ENCODE peak calls at places on chromosomes 7 and 10, in four cellular contexts. V, X, H and Z are unnamed samples.

GRCh38 chr10:129853236-129853946 is 110.7 kb downstream of the EBF3 start:
- DNase-seq in X (no peak), V (no peak), H (no peak), Z (no peak)

GRCh38 chr7:43785425-43785824 is 26.9 kb downstream of the BLVRA start:
- DNase-seq in X (peak; percentile 78), H (no peak), V (peak; percentile 43), Z (peak; percentile 88)

GRCh38 chr7:120052884-120053382 is 220.0 kb upstream of the KCND2 start:
- DNase-seq in X (peak; percentile 70), H (no peak), V (no peak), Z (peak; percentile 92)

GRCh38 chr7:4166807-4167206 is 515.3 kb upstream of the FOXK1 start:
- DNase-seq in X (no peak), H (no peak), V (no peak), Z (no peak)

GRCh38 chr7:55552320-55553086 is 19.8 kb downstream of the VOPP1 start:
- DNase-seq in H (no peak), X (peak; percentile 25), V (peak; percentile 44), Z (no peak)

GRCh38 chr7:95843286-95843685 is 70.9 kb downstream of the DYNC1I1 start:
- DNase-seq in H (no peak), V (no peak), X (no peak), Z (no peak)

GRCh38 chr7:27032843-27033242 is 63.0 kb downstream of the HOXA1 start:
- DNase-seq in H (no peak), V (no peak), X (no peak), Z (no peak)

GRCh38 chr10:121088524-121088923 is 237.4 kb downstream of the WDR11 start:
- DNase-seq in V (peak; percentile 41), H (no peak), X (no peak), Z (no peak)

GRCh38 chr10:1160561-1160961 is 104.4 kb downstream of the WDR37 start:
- DNase-seq in V (peak; percentile 12), H (no peak), X (no peak), Z (no peak)

GRCh38 chr10:86105640-86106039 is 261.0 kb downstream of the GRID1 start:
- DNase-seq in H (no peak), X (no peak), V (no peak), Z (no peak)

GRCh38 chr10:86801995-86802394 is 45.6 kb downstream of the BMPR1A start:
- DNase-seq in X (no peak), V (no peak), H (no peak), Z (no peak)

GRCh38 chr10:13306103-13306502 is 6.2 kb upstream of the PHYH start:
- DNase-seq in H (no peak), X (no peak), V (no peak), Z (no peak)

GRCh38 chr7:25619963-25620799 is 391.9 kb upstream of the NPVF start:
- DNase-seq in X (peak; percentile 63), V (peak; percentile 32), H (no peak), Z (no peak)

GRCh38 chr10:62858364-62858763 is 42.2 kb upstream of the EGR2 start:
- DNase-seq in H (no peak), V (peak; percentile 66), X (peak; percentile 27), Z (no peak)

GRCh38 chr10:35493196-35494118 is 111.7 kb upstream of the GJD4 start:
- DNase-seq in X (no peak), V (no peak), H (no peak), Z (no peak)

GRCh38 chr7:105896407-105896842 is 20.0 kb upstream of the ATXN7L1 start:
- DNase-seq in H (no peak), V (peak; percentile 64), X (no peak), Z (no peak)

GRCh38 chr7:111741811-111742240 is 179.5 kb upstream of the IMMP2L start:
- DNase-seq in X (peak; percentile 40), V (no peak), H (peak; percentile 20), Z (peak; percentile 63)

GRCh38 chr10:52659085-52659484 is 113.5 kb downstream of the MBL2 start:
- DNase-seq in V (no peak), X (no peak), H (no peak), Z (no peak)

GRCh38 chr10:27207350-27207749 is 33.2 kb downstream of the ACBD5 start:
- DNase-seq in H (no peak), X (no peak), V (no peak), Z (no peak)

GRCh38 chr7:72336887-72337821 is 75.0 kb downstream of the CALN1 start:
- DNase-seq in X (no peak), V (no peak), H (no peak), Z (no peak)

GRCh38 chr7:149284343-149284742 is 22.3 kb downstream of the ZNF783 start:
- DNase-seq in X (no peak), H (no peak), V (no peak), Z (no peak)

GRCh38 chr7:147578196-147578595 is 1012.4 kb upstream of the C7orf33 start:
- DNase-seq in X (no peak), H (no peak), V (no peak), Z (no peak)

GRCh38 chr7:69994907-69995542 is 396.8 kb downstream of the AUTS2 start:
- DNase-seq in V (no peak), X (no peak), H (no peak), Z (no peak)

GRCh38 chr10:128599030-128599429 is 472.8 kb upstream of the MKI67 start:
- DNase-seq in V (no peak), H (no peak), X (no peak), Z (no peak)

GRCh38 chr10:110016037-110016436 is 8.3 kb downstream of the ADD3 start:
- DNase-seq in H (no peak), V (no peak), X (no peak), Z (no peak)

GRCh38 chr7:152513861-152514770 is 78.3 kb upstream of the KMT2C start:
- DNase-seq in H (no peak), V (no peak), X (no peak), Z (no peak)

GRCh38 chr7:128148676-128149075 is 92.4 kb upstream of the LEP start:
- DNase-seq in X (no peak), H (no peak), V (peak; percentile 67), Z (no peak)

GRCh38 chr10:480498-480927 is 209.0 kb downstream of the DIP2C start:
- DNase-seq in H (no peak), V (no peak), X (no peak), Z (no peak)

GRCh38 chr10:112831826-112832225 is 118.2 kb upstream of the TCF7L2 start:
- DNase-seq in V (no peak), H (no peak), X (no peak), Z (no peak)

GRCh38 chr10:130141878-130142277 is 5.7 kb downstream of the GLRX3 start:
- DNase-seq in H (no peak), X (no peak), V (no peak), Z (no peak)

GRCh38 chr10:5900247-5900646 is 10.2 kb downstream of the FBH1 start:
- DNase-seq in V (no peak), X (no peak), H (no peak), Z (no peak)

GRCh38 chr7:7639421-7639820 is 1.1 kb upstream of the UMAD1 start:
- DNase-seq in X (no peak), H (no peak), V (no peak), Z (no peak)

GRCh38 chr7:7642081-7642480 is 1.5 kb downstream of the UMAD1 start:
- DNase-seq in V (no peak), X (no peak), H (no peak), Z (no peak)

GRCh38 chr7:7640221-7641128 is at the start of gene UMAD1:
- DNase-seq in H (peak; percentile 85), X (peak; percentile 98), V (peak; percentile 100), Z (peak; percentile 99)

GRCh38 chr7:7639847-7640220 is 718 bp upstream of the UMAD1 start:
- DNase-seq in V (no peak), X (no peak), H (no peak), Z (peak; percentile 2)

DNA sequence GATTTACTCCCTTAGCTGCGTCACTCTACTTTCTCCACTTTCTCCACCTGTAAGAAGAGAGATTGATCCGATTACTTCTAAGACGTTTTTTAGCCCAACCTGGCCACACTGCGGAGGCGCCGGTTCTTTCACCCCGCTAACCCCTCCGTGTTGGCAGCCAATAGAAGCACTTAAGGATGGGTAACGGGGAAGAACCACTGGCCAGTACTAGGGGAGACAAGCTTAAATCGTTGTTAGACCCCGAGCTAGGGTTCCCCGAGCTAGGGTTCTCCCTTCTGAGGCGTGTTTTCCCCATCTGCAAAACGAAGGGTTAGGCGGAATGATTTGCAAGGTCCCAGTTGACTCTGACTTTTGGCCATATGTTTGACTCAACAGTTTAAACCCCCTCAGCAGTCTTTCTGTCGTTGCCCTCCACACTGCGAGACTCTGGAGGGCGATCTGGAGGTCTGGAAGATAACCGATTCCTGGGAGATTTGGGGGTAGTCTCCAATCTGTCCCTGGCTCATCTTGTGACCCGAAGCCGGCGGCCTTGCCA is 644 bp downstream of the UMAD1 start:
- DNase-seq in X (no peak), H (peak; percentile 4), V (no peak), Z (no peak)
- TF ChIP-seq CTCF in X (no peak), H (no peak), V (no peak), Z (no peak)

GRCh38 chr10:43257210-43258031 is 9.4 kb downstream of the RASGEF1A start:
- DNase-seq in V (no peak), H (no peak), X (no peak), Z (no peak)

GRCh38 chr10:43254881-43255643 is 11.8 kb downstream of the RASGEF1A start:
- DNase-seq in V (peak; percentile 23), H (no peak), X (no peak), Z (no peak)

GRCh38 chr10:43256531-43257209 is 10.2 kb downstream of the RASGEF1A start:
- DNase-seq in V (no peak), X (no peak), H (no peak), Z (no peak)

GRCh38 chr10:43254199-43254730 is 12.6 kb downstream of the RASGEF1A start:
- DNase-seq in H (no peak), X (peak; percentile 12), V (peak; percentile 41), Z (no peak)

GRCh38 chr10:43255644-43256431 is 11.0 kb downstream of the RASGEF1A start:
- DNase-seq in X (no peak), H (no peak), V (no peak), Z (no peak)
- TF ChIP-seq CTCF in X (no peak), H (peak; percentile 54), V (peak; percentile 28), Z (peak; percentile 68)

DNA sequence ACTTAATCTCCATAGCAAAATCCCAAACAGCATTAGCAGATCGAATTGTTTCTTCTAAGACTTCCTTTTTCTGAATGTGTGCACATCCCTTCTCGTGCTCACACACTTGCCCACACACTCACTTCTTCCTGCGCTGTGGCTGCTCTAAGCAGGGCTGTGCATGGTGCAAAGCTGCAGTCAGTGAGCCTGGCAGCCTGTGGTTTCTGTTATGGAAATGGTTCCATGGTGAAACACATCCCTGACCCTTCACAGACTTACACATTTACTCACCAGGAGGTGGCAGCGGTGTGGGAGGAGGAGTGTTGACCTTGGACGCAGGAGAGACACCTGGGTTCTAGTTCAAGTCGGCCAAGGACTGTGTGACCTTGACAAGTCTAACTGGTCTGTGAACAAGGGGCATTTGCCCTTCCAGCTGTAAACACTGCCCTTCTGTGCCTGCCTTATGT is 24.9 kb downstream of the MTURN start:
- DNase-seq in X (no peak), H (no peak), V (peak; percentile 59), Z (peak; percentile 32)
- TF ChIP-seq CTCF in X (no peak), H (peak; percentile 22), V (no peak), Z (peak; percentile 69)

GRCh38 chr7:13879994-13880686 is 109.3 kb downstream of the ETV1 start:
- DNase-seq in X (no peak), V (no peak), H (no peak), Z (peak; percentile 82)
- TF ChIP-seq CTCF in X (no peak), V (no peak), H (no peak), Z (no peak)

GRCh38 chr7:135977020-135977741 is at the start of gene MTPN:
- DNase-seq in V (peak; percentile 100), H (peak; percentile 98), X (peak; percentile 99), Z (peak; percentile 96)
- TF ChIP-seq CTCF in V (no peak), H (no peak), X (peak; percentile 7), Z (no peak)

GRCh38 chr10:131213651-131214505 is 97.6 kb downstream of the TCERG1L start:
- DNase-seq in H (no peak), V (peak; percentile 10), X (peak; percentile 0), Z (no peak)
- TF ChIP-seq CTCF in H (no peak), V (no peak), X (no peak), Z (no peak)